ENCODE peak calls at places on chromosome 5, in six cellular contexts. One of them, this sample, is unnamed.

GRCh38 chr5:18792145-18792544 is 1157.9 kb downstream of the TAF11L14 start:
- DNase-seq in SK-N-SH: no peak
- DNase-seq in stimulated activated CD8-positive, alpha-beta memory T cell treated with anti-CD3 and anti-CD28 coated beads, Interleukin-4, amount 100 ng/mL, for 1 hour: no peak
- DNase-seq in NCI-H774: peak
- DNase-seq in HuH-7.5: no peak
- DNase-seq in ELR: peak
- DNase-seq in this sample: no peak

GRCh38 chr5:96529559-96529958 is 96.5 kb upstream of the PCSK1 start:
- DNase-seq in SK-N-SH: no peak
- DNase-seq in stimulated activated CD8-positive, alpha-beta memory T cell treated with anti-CD3 and anti-CD28 coated beads, Interleukin-4, amount 100 ng/mL, for 1 hour: no peak
- DNase-seq in NCI-H774: no peak
- DNase-seq in HuH-7.5: no peak
- DNase-seq in ELR: no peak
- DNase-seq in this sample: no peak

GRCh38 chr5:84260140-84260539 is 124.5 kb downstream of the EDIL3 start:
- DNase-seq in SK-N-SH: no peak
- DNase-seq in stimulated activated CD8-positive, alpha-beta memory T cell treated with anti-CD3 and anti-CD28 coated beads, Interleukin-4, amount 100 ng/mL, for 1 hour: no peak
- DNase-seq in NCI-H774: no peak
- DNase-seq in HuH-7.5: no peak
- DNase-seq in ELR: no peak
- DNase-seq in this sample: no peak

GRCh38 chr5:773517-774264 is 10.8 kb downstream of the ZDHHC11B start:
- DNase-seq in SK-N-SH: peak
- DNase-seq in stimulated activated CD8-positive, alpha-beta memory T cell treated with anti-CD3 and anti-CD28 coated beads, Interleukin-4, amount 100 ng/mL, for 1 hour: no peak
- DNase-seq in NCI-H774: no peak
- DNase-seq in HuH-7.5: no peak
- DNase-seq in ELR: no peak
- DNase-seq in this sample: no peak

GRCh38 chr5:35924950-35925722 is 13.3 kb downstream of the CAPSL start:
- DNase-seq in SK-N-SH: peak
- DNase-seq in stimulated activated CD8-positive, alpha-beta memory T cell treated with anti-CD3 and anti-CD28 coated beads, Interleukin-4, amount 100 ng/mL, for 1 hour: peak
- DNase-seq in NCI-H774: peak
- DNase-seq in HuH-7.5: peak
- DNase-seq in ELR: peak
- DNase-seq in this sample: peak

GRCh38 chr5:98836175-98836574 is 62.7 kb downstream of the RGMB start:
- DNase-seq in SK-N-SH: no peak
- DNase-seq in stimulated activated CD8-positive, alpha-beta memory T cell treated with anti-CD3 and anti-CD28 coated beads, Interleukin-4, amount 100 ng/mL, for 1 hour: no peak
- DNase-seq in NCI-H774: no peak
- DNase-seq in HuH-7.5: no peak
- DNase-seq in ELR: no peak
- DNase-seq in this sample: no peak

GRCh38 chr5:60945760-60946253 is 802 bp downstream of the NDUFAF2 start:
- DNase-seq in SK-N-SH: peak
- DNase-seq in stimulated activated CD8-positive, alpha-beta memory T cell treated with anti-CD3 and anti-CD28 coated beads, Interleukin-4, amount 100 ng/mL, for 1 hour: no peak
- DNase-seq in NCI-H774: peak
- DNase-seq in HuH-7.5: peak
- DNase-seq in ELR: peak
- DNase-seq in this sample: peak

GRCh38 chr5:142697846-142698245 is 12.0 kb upstream of the FGF1 start:
- DNase-seq in SK-N-SH: no peak
- DNase-seq in stimulated activated CD8-positive, alpha-beta memory T cell treated with anti-CD3 and anti-CD28 coated beads, Interleukin-4, amount 100 ng/mL, for 1 hour: no peak
- DNase-seq in NCI-H774: peak
- DNase-seq in HuH-7.5: no peak
- DNase-seq in ELR: no peak
- DNase-seq in this sample: peak

GRCh38 chr5:139708434-139708849 is 60.3 kb downstream of the CXXC5 start:
- DNase-seq in SK-N-SH: no peak
- DNase-seq in stimulated activated CD8-positive, alpha-beta memory T cell treated with anti-CD3 and anti-CD28 coated beads, Interleukin-4, amount 100 ng/mL, for 1 hour: no peak
- DNase-seq in NCI-H774: no peak
- DNase-seq in HuH-7.5: no peak
- DNase-seq in ELR: no peak
- DNase-seq in this sample: no peak

GRCh38 chr5:67493676-67494075 is 297.1 kb upstream of the CD180 start:
- DNase-seq in SK-N-SH: peak
- DNase-seq in stimulated activated CD8-positive, alpha-beta memory T cell treated with anti-CD3 and anti-CD28 coated beads, Interleukin-4, amount 100 ng/mL, for 1 hour: no peak
- DNase-seq in NCI-H774: peak
- DNase-seq in HuH-7.5: peak
- DNase-seq in ELR: peak
- DNase-seq in this sample: peak

GRCh38 chr5:113806250-113806649 is 292.8 kb downstream of the YTHDC2 start:
- DNase-seq in SK-N-SH: no peak
- DNase-seq in stimulated activated CD8-positive, alpha-beta memory T cell treated with anti-CD3 and anti-CD28 coated beads, Interleukin-4, amount 100 ng/mL, for 1 hour: no peak
- DNase-seq in NCI-H774: no peak
- DNase-seq in HuH-7.5: no peak
- DNase-seq in ELR: peak
- DNase-seq in this sample: no peak

GRCh38 chr5:150511641-150512367 is 3.9 kb downstream of the NDST1 start:
- DNase-seq in SK-N-SH: peak
- DNase-seq in stimulated activated CD8-positive, alpha-beta memory T cell treated with anti-CD3 and anti-CD28 coated beads, Interleukin-4, amount 100 ng/mL, for 1 hour: no peak
- DNase-seq in NCI-H774: no peak
- DNase-seq in HuH-7.5: no peak
- DNase-seq in ELR: peak
- DNase-seq in this sample: peak

GRCh38 chr5:13992795-13993194 is 48.3 kb upstream of the DNAH5 start:
- DNase-seq in SK-N-SH: no peak
- DNase-seq in stimulated activated CD8-positive, alpha-beta memory T cell treated with anti-CD3 and anti-CD28 coated beads, Interleukin-4, amount 100 ng/mL, for 1 hour: no peak
- DNase-seq in NCI-H774: no peak
- DNase-seq in HuH-7.5: no peak
- DNase-seq in ELR: no peak
- DNase-seq in this sample: no peak

GRCh38 chr5:96935556-96936430 is at the start of gene LNPEP:
- DNase-seq in SK-N-SH: peak
- DNase-seq in stimulated activated CD8-positive, alpha-beta memory T cell treated with anti-CD3 and anti-CD28 coated beads, Interleukin-4, amount 100 ng/mL, for 1 hour: peak
- DNase-seq in NCI-H774: peak
- DNase-seq in HuH-7.5: peak
- DNase-seq in ELR: peak
- DNase-seq in this sample: peak

GRCh38 chr5:177964471-177964870 is 31.6 kb downstream of the PROP1 start:
- DNase-seq in SK-N-SH: no peak
- DNase-seq in stimulated activated CD8-positive, alpha-beta memory T cell treated with anti-CD3 and anti-CD28 coated beads, Interleukin-4, amount 100 ng/mL, for 1 hour: no peak
- DNase-seq in NCI-H774: no peak
- DNase-seq in HuH-7.5: no peak
- DNase-seq in ELR: no peak
- DNase-seq in this sample: no peak

GRCh38 chr5:99187611-99188010 is 258.8 kb upstream of the CHD1 start:
- DNase-seq in SK-N-SH: no peak
- DNase-seq in stimulated activated CD8-positive, alpha-beta memory T cell treated with anti-CD3 and anti-CD28 coated beads, Interleukin-4, amount 100 ng/mL, for 1 hour: no peak
- DNase-seq in NCI-H774: no peak
- DNase-seq in HuH-7.5: no peak
- DNase-seq in ELR: no peak
- DNase-seq in this sample: no peak

GRCh38 chr5:138985683-138986082 is 110.5 kb upstream of the LRRTM2 start:
- DNase-seq in SK-N-SH: peak
- DNase-seq in stimulated activated CD8-positive, alpha-beta memory T cell treated with anti-CD3 and anti-CD28 coated beads, Interleukin-4, amount 100 ng/mL, for 1 hour: no peak
- DNase-seq in NCI-H774: no peak
- DNase-seq in HuH-7.5: no peak
- DNase-seq in ELR: no peak
- DNase-seq in this sample: no peak

GRCh38 chr5:100855295-100855694 is 47.8 kb downstream of the ST8SIA4 start:
- DNase-seq in SK-N-SH: no peak
- DNase-seq in stimulated activated CD8-positive, alpha-beta memory T cell treated with anti-CD3 and anti-CD28 coated beads, Interleukin-4, amount 100 ng/mL, for 1 hour: no peak
- DNase-seq in NCI-H774: no peak
- DNase-seq in HuH-7.5: no peak
- DNase-seq in ELR: no peak
- DNase-seq in this sample: no peak

GRCh38 chr5:3924990-3925389 is 329.4 kb downstream of the IRX1 start:
- DNase-seq in SK-N-SH: no peak
- DNase-seq in stimulated activated CD8-positive, alpha-beta memory T cell treated with anti-CD3 and anti-CD28 coated beads, Interleukin-4, amount 100 ng/mL, for 1 hour: no peak
- DNase-seq in NCI-H774: no peak
- DNase-seq in HuH-7.5: no peak
- DNase-seq in ELR: no peak
- DNase-seq in this sample: no peak

GRCh38 chr5:57231607-57232006 is 57.7 kb downstream of the GPBP1 start:
- DNase-seq in SK-N-SH: no peak
- DNase-seq in stimulated activated CD8-positive, alpha-beta memory T cell treated with anti-CD3 and anti-CD28 coated beads, Interleukin-4, amount 100 ng/mL, for 1 hour: no peak
- DNase-seq in NCI-H774: no peak
- DNase-seq in HuH-7.5: no peak
- DNase-seq in ELR: no peak
- DNase-seq in this sample: peak

GRCh38 chr5:60410427-60410826 is 289.5 kb downstream of the DEPDC1B start:
- DNase-seq in SK-N-SH: no peak
- DNase-seq in stimulated activated CD8-positive, alpha-beta memory T cell treated with anti-CD3 and anti-CD28 coated beads, Interleukin-4, amount 100 ng/mL, for 1 hour: no peak
- DNase-seq in NCI-H774: no peak
- DNase-seq in HuH-7.5: no peak
- DNase-seq in ELR: peak
- DNase-seq in this sample: peak

This sample was measured in brain microvascular endothelial cell.